ENCODE peak calls at places on chromosome 1, in six cellular contexts. J, C, S, V, P and M are unnamed samples.

GRCh38 chr1:239547987-239548386 is 161.6 kb downstream of the CHRM3 start:
- DNase-seq in J (no peak), S (no peak), P (no peak), V (no peak), C (no peak), M (peak)

GRCh38 chr1:206808615-206809014 is 36.3 kb upstream of the IL10 start:
- DNase-seq in S (peak), C (peak), V (no peak), J (peak), P (no peak), M (peak)

GRCh38 chr1:160665330-160666078 is 18.7 kb upstream of the SLAMF1 start:
- DNase-seq in C (no peak), V (no peak), J (peak), P (no peak), S (no peak), M (no peak)

GRCh38 chr1:203045821-203046594 is 19.7 kb downstream of the PPFIA4 start:
- DNase-seq in P (peak), J (no peak), S (peak), C (peak), V (peak), M (no peak)

GRCh38 chr1:107531065-107531908 is 390.4 kb downstream of the NTNG1 start:
- DNase-seq in J (no peak), V (no peak), C (no peak), P (no peak), S (no peak), M (no peak)

GRCh38 chr1:17434591-17434990 is 4.9 kb downstream of the RCC2 start:
- DNase-seq in V (no peak), P (no peak), C (no peak), S (no peak), J (no peak), M (no peak)

GRCh38 chr1:153532161-153532560 is 3.6 kb downstream of the S100A6 start:
- DNase-seq in C (no peak), P (no peak), V (no peak), J (no peak), S (peak), M (no peak)

GRCh38 chr1:228459091-228459993 is 27.8 kb upstream of the RNF187 start:
- DNase-seq in C (peak), J (peak), V (peak), P (peak), S (peak), M (peak)

GRCh38 chr1:45913925-45914501 is 110.6 kb downstream of the MAST2 start:
- DNase-seq in J (no peak), V (no peak), S (peak), C (no peak), P (no peak), M (no peak)
- H3K4me3 ChIP-seq in J (peak), V (peak), S (peak), C (no peak), P (no peak), M (no peak)

GRCh38 chr1:21263653-21264225 is 26.5 kb downstream of the ECE1 start:
- DNase-seq in V (no peak), P (no peak), J (no peak), S (no peak), C (no peak), M (no peak)

GRCh38 chr1:21262282-21263051 is 27.8 kb downstream of the ECE1 start:
- DNase-seq in C (peak), V (peak), S (peak), P (peak), J (no peak), M (peak)

GRCh38 chr1:21260405-21261129 is 29.7 kb downstream of the ECE1 start:
- DNase-seq in P (no peak), S (peak), V (no peak), C (no peak), J (no peak), M (no peak)

GRCh38 chr1:21263052-21263429 is 27.2 kb downstream of the ECE1 start:
- DNase-seq in S (no peak), V (no peak), C (no peak), J (no peak), P (no peak), M (no peak)

DNA sequence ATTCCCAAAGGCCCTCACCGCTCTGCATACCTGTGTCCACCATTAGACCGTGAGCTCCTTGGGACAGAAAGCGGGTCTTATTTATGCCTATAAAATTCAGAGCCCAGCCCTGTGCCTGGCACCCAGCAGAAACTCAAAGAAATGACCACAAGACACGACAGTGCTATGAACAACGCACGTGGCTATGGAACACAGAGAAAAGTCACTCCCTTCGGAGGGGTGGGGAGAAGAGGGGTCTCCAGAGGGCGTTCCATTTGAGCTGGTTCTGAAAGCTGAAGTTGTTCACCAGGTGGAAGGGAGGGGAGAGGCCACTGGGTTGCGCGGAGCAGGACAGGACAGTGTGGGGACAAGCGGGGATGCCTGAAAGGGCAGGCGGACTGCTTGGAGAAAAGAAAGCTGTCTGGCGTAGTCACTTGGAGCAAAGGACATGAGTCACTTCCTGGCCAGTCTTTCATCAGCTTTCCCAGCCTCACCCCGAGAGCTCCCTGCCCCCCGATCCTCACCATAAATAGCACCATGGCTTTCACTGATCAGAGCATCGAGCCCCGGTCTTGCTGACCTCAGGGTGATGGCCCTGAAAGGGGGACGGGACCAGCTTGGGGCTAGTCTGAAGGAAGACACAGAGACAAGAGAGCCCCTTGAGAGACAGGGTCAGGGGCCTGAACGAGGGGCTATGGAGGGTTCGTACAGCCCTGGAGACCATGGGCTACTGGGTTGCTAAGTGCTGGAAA is 28.5 kb downstream of the ECE1 start:
- DNase-seq in P (peak), J (no peak), V (peak), C (peak), S (peak), M (peak)
- H3K4me3 ChIP-seq in P (no peak), J (no peak), V (peak), C (no peak), S (no peak), M (no peak)

GRCh38 chr1:201614262-201615015 is 75.5 kb downstream of the NAV1 start:
- DNase-seq in S (peak), J (no peak), V (no peak), C (no peak), P (no peak), M (no peak)
- H3K4me3 ChIP-seq in S (no peak), J (no peak), V (no peak), C (no peak), P (no peak), M (no peak)

GRCh38 chr1:35079003-35079930 is at the start of gene ZMYM1:
- DNase-seq in C (peak), S (peak), P (peak), V (peak), J (peak), M (peak)
- H3K4me3 ChIP-seq in C (peak), S (peak), P (peak), V (peak), J (peak), M (peak)

DNA sequence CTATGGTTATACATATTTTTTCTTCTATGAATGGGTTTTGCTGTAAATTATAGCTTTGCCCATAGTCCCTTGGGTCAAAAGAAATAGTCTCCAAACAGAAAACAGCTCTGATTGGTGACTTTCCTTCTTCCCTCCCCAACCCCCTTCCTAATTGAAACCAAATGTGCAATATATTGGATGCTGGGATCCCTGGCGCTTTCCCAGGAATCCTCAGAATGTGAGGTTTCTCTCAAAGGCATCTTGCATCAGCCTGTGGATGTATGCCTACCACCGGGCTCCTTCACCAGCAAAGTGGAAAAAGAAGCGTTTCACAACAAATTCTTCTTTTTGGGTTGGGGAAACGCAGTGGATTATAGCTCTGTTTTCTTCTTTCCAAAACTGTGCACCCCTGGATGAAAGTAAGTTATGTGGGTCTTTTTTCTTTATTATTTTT is at the start of gene DDR2:
- DNase-seq in C (peak), P (no peak), J (no peak), V (peak), S (peak), M (peak)
- H3K4me3 ChIP-seq in C (peak), P (peak), J (peak), V (peak), S (peak), M (peak)